ENCODE peak calls at places on chromosomes 1 and 21, in five cellular contexts. One of them, this sample, is unnamed.

GRCh38 chr1:58620259-58620658 is 43.2 kb upstream of the TACSTD2 start:
- DNase-seq in activated T-helper 1 cell treated with anti-CD3 and anti-CD28 coated beads, Interleukin-2, amount 50 U/mL, for 16 hours: no peak
- DNase-seq in stimulated activated naive CD4-positive, alpha-beta T cell: no peak
- DNase-seq in NB4: no peak
- DNase-seq in Daoy: no peak
- DNase-seq in this sample: no peak

GRCh38 chr1:247376659-247377058 is 39.3 kb upstream of the NLRP3 start:
- DNase-seq in activated T-helper 1 cell treated with anti-CD3 and anti-CD28 coated beads, Interleukin-2, amount 50 U/mL, for 16 hours: no peak
- DNase-seq in stimulated activated naive CD4-positive, alpha-beta T cell: no peak
- DNase-seq in NB4: no peak
- DNase-seq in Daoy: no peak
- DNase-seq in this sample: no peak

GRCh38 chr1:28308750-28309149 is 20.1 kb upstream of the MED18 start:
- DNase-seq in activated T-helper 1 cell treated with anti-CD3 and anti-CD28 coated beads, Interleukin-2, amount 50 U/mL, for 16 hours: no peak
- DNase-seq in stimulated activated naive CD4-positive, alpha-beta T cell: no peak
- DNase-seq in NB4: no peak
- DNase-seq in Daoy: no peak
- DNase-seq in this sample: no peak

GRCh38 chr1:180934563-180934962 is 21.9 kb downstream of the KIAA1614 start:
- DNase-seq in activated T-helper 1 cell treated with anti-CD3 and anti-CD28 coated beads, Interleukin-2, amount 50 U/mL, for 16 hours: no peak
- DNase-seq in stimulated activated naive CD4-positive, alpha-beta T cell: no peak
- DNase-seq in NB4: no peak
- DNase-seq in Daoy: no peak
- DNase-seq in this sample: no peak

GRCh38 chr1:234214129-234214910 is 158.9 kb upstream of the COA6 start:
- DNase-seq in activated T-helper 1 cell treated with anti-CD3 and anti-CD28 coated beads, Interleukin-2, amount 50 U/mL, for 16 hours: no peak
- DNase-seq in stimulated activated naive CD4-positive, alpha-beta T cell: no peak
- DNase-seq in NB4: no peak
- DNase-seq in Daoy: peak
- DNase-seq in this sample: no peak

GRCh38 chr1:6208723-6209660 is 3.1 kb downstream of the RNF207 start:
- DNase-seq in activated T-helper 1 cell treated with anti-CD3 and anti-CD28 coated beads, Interleukin-2, amount 50 U/mL, for 16 hours: no peak
- DNase-seq in stimulated activated naive CD4-positive, alpha-beta T cell: no peak
- DNase-seq in NB4: peak
- DNase-seq in Daoy: peak
- DNase-seq in this sample: peak

GRCh38 chr1:187306671-187307415 is 478.1 kb downstream of the PLA2G4A start:
- DNase-seq in activated T-helper 1 cell treated with anti-CD3 and anti-CD28 coated beads, Interleukin-2, amount 50 U/mL, for 16 hours: no peak
- DNase-seq in stimulated activated naive CD4-positive, alpha-beta T cell: no peak
- DNase-seq in NB4: no peak
- DNase-seq in Daoy: peak
- DNase-seq in this sample: no peak

GRCh38 chr1:207981976-207982375 is 71.1 kb upstream of the CD34 start:
- DNase-seq in activated T-helper 1 cell treated with anti-CD3 and anti-CD28 coated beads, Interleukin-2, amount 50 U/mL, for 16 hours: no peak
- DNase-seq in stimulated activated naive CD4-positive, alpha-beta T cell: no peak
- DNase-seq in NB4: peak
- DNase-seq in Daoy: peak
- DNase-seq in this sample: no peak

GRCh38 chr1:181061891-181062777 is 26.4 kb upstream of the IER5 start:
- DNase-seq in activated T-helper 1 cell treated with anti-CD3 and anti-CD28 coated beads, Interleukin-2, amount 50 U/mL, for 16 hours: peak
- DNase-seq in stimulated activated naive CD4-positive, alpha-beta T cell: no peak
- DNase-seq in NB4: peak
- DNase-seq in Daoy: no peak
- DNase-seq in this sample: no peak

GRCh38 chr1:67732750-67733151 is 47.8 kb downstream of the GADD45A start:
- DNase-seq in activated T-helper 1 cell treated with anti-CD3 and anti-CD28 coated beads, Interleukin-2, amount 50 U/mL, for 16 hours: no peak
- DNase-seq in stimulated activated naive CD4-positive, alpha-beta T cell: no peak
- DNase-seq in NB4: peak
- DNase-seq in Daoy: peak
- DNase-seq in this sample: peak

GRCh38 chr1:15747378-15747777 is 5.1 kb downstream of the TMEM82 start:
- DNase-seq in activated T-helper 1 cell treated with anti-CD3 and anti-CD28 coated beads, Interleukin-2, amount 50 U/mL, for 16 hours: no peak
- DNase-seq in stimulated activated naive CD4-positive, alpha-beta T cell: no peak
- DNase-seq in NB4: no peak
- DNase-seq in Daoy: no peak
- DNase-seq in this sample: no peak

GRCh38 chr1:150150511-150151021 is 850 bp downstream of the PLEKHO1 start:
- DNase-seq in activated T-helper 1 cell treated with anti-CD3 and anti-CD28 coated beads, Interleukin-2, amount 50 U/mL, for 16 hours: peak
- DNase-seq in stimulated activated naive CD4-positive, alpha-beta T cell: no peak
- DNase-seq in NB4: peak
- DNase-seq in Daoy: no peak
- DNase-seq in this sample: no peak

GRCh38 chr1:53511933-53512806 is 53.0 kb downstream of the DMRTB1 start:
- DNase-seq in activated T-helper 1 cell treated with anti-CD3 and anti-CD28 coated beads, Interleukin-2, amount 50 U/mL, for 16 hours: no peak
- DNase-seq in stimulated activated naive CD4-positive, alpha-beta T cell: no peak
- DNase-seq in NB4: no peak
- DNase-seq in Daoy: peak
- DNase-seq in this sample: peak

GRCh38 chr21:17270234-17270633 is 242.6 kb upstream of the CXADR start:
- DNase-seq in activated T-helper 1 cell treated with anti-CD3 and anti-CD28 coated beads, Interleukin-2, amount 50 U/mL, for 16 hours: no peak
- DNase-seq in stimulated activated naive CD4-positive, alpha-beta T cell: no peak
- DNase-seq in NB4: peak
- DNase-seq in Daoy: no peak
- DNase-seq in this sample: peak

GRCh38 chr1:15937146-15937545 is 38.8 kb downstream of the ZBTB17 start:
- DNase-seq in activated T-helper 1 cell treated with anti-CD3 and anti-CD28 coated beads, Interleukin-2, amount 50 U/mL, for 16 hours: no peak
- DNase-seq in stimulated activated naive CD4-positive, alpha-beta T cell: no peak
- DNase-seq in NB4: no peak
- DNase-seq in Daoy: no peak
- DNase-seq in this sample: no peak

GRCh38 chr1:172085372-172085771 is 244.1 kb downstream of the DNM3 start:
- DNase-seq in activated T-helper 1 cell treated with anti-CD3 and anti-CD28 coated beads, Interleukin-2, amount 50 U/mL, for 16 hours: no peak
- DNase-seq in stimulated activated naive CD4-positive, alpha-beta T cell: no peak
- DNase-seq in NB4: no peak
- DNase-seq in Daoy: no peak
- DNase-seq in this sample: no peak

GRCh38 chr1:112058815-112059450 is 69.5 kb upstream of the KCND3 start:
- DNase-seq in activated T-helper 1 cell treated with anti-CD3 and anti-CD28 coated beads, Interleukin-2, amount 50 U/mL, for 16 hours: no peak
- DNase-seq in stimulated activated naive CD4-positive, alpha-beta T cell: no peak
- DNase-seq in NB4: no peak
- DNase-seq in Daoy: no peak
- DNase-seq in this sample: no peak

GRCh38 chr1:48608882-48609281 is 136.9 kb upstream of the SPATA6 start:
- DNase-seq in activated T-helper 1 cell treated with anti-CD3 and anti-CD28 coated beads, Interleukin-2, amount 50 U/mL, for 16 hours: no peak
- DNase-seq in stimulated activated naive CD4-positive, alpha-beta T cell: no peak
- DNase-seq in NB4: no peak
- DNase-seq in Daoy: no peak
- DNase-seq in this sample: no peak

GRCh38 chr1:177948336-177948972 is 21.4 kb downstream of the SEC16B start:
- DNase-seq in activated T-helper 1 cell treated with anti-CD3 and anti-CD28 coated beads, Interleukin-2, amount 50 U/mL, for 16 hours: no peak
- DNase-seq in stimulated activated naive CD4-positive, alpha-beta T cell: no peak
- DNase-seq in NB4: peak
- DNase-seq in Daoy: peak
- DNase-seq in this sample: peak

GRCh38 chr1:221794079-221794670 is 52.3 kb upstream of the DUSP10 start:
- DNase-seq in activated T-helper 1 cell treated with anti-CD3 and anti-CD28 coated beads, Interleukin-2, amount 50 U/mL, for 16 hours: no peak
- DNase-seq in stimulated activated naive CD4-positive, alpha-beta T cell: no peak
- DNase-seq in NB4: no peak
- DNase-seq in Daoy: peak
- DNase-seq in this sample: no peak

GRCh38 chr1:51284487-51284954 is 45.8 kb downstream of the TTC39A start:
- DNase-seq in activated T-helper 1 cell treated with anti-CD3 and anti-CD28 coated beads, Interleukin-2, amount 50 U/mL, for 16 hours: no peak
- DNase-seq in stimulated activated naive CD4-positive, alpha-beta T cell: no peak
- DNase-seq in NB4: no peak
- DNase-seq in Daoy: peak
- DNase-seq in this sample: no peak

GRCh38 chr1:91741906-91742305 is 144.0 kb downstream of the TGFBR3 start:
- DNase-seq in activated T-helper 1 cell treated with anti-CD3 and anti-CD28 coated beads, Interleukin-2, amount 50 U/mL, for 16 hours: no peak
- DNase-seq in stimulated activated naive CD4-positive, alpha-beta T cell: no peak
- DNase-seq in NB4: no peak
- DNase-seq in Daoy: no peak
- DNase-seq in this sample: no peak

GRCh38 chr1:220338759-220339158 is 66.5 kb upstream of the RAB3GAP2 start:
- DNase-seq in activated T-helper 1 cell treated with anti-CD3 and anti-CD28 coated beads, Interleukin-2, amount 50 U/mL, for 16 hours: no peak
- DNase-seq in stimulated activated naive CD4-positive, alpha-beta T cell: no peak
- DNase-seq in NB4: no peak
- DNase-seq in Daoy: no peak
- DNase-seq in this sample: no peak

GRCh38 chr1:214581785-214582184 is 21.2 kb upstream of the CENPF start:
- DNase-seq in activated T-helper 1 cell treated with anti-CD3 and anti-CD28 coated beads, Interleukin-2, amount 50 U/mL, for 16 hours: no peak
- DNase-seq in stimulated activated naive CD4-positive, alpha-beta T cell: no peak
- DNase-seq in NB4: peak
- DNase-seq in Daoy: peak
- DNase-seq in this sample: no peak

GRCh38 chr1:183032122-183032921 is 9.1 kb downstream of the LAMC1 start:
- DNase-seq in activated T-helper 1 cell treated with anti-CD3 and anti-CD28 coated beads, Interleukin-2, amount 50 U/mL, for 16 hours: no peak
- DNase-seq in stimulated activated naive CD4-positive, alpha-beta T cell: no peak
- DNase-seq in NB4: peak
- DNase-seq in Daoy: peak
- DNase-seq in this sample: no peak

GRCh38 chr1:224377676-224378006 is 21.0 kb downstream of the CNIH4 start:
- DNase-seq in activated T-helper 1 cell treated with anti-CD3 and anti-CD28 coated beads, Interleukin-2, amount 50 U/mL, for 16 hours: no peak
- DNase-seq in stimulated activated naive CD4-positive, alpha-beta T cell: no peak
- DNase-seq in NB4: peak
- DNase-seq in Daoy: peak
- DNase-seq in this sample: peak

GRCh38 chr1:114009393-114009792 is 30.1 kb downstream of the OLFML3 start:
- DNase-seq in activated T-helper 1 cell treated with anti-CD3 and anti-CD28 coated beads, Interleukin-2, amount 50 U/mL, for 16 hours: no peak
- DNase-seq in stimulated activated naive CD4-positive, alpha-beta T cell: no peak
- DNase-seq in NB4: peak
- DNase-seq in Daoy: peak
- DNase-seq in this sample: no peak

GRCh38 chr1:2805801-2806430 is 4.4 kb upstream of the TTC34 start:
- DNase-seq in activated T-helper 1 cell treated with anti-CD3 and anti-CD28 coated beads, Interleukin-2, amount 50 U/mL, for 16 hours: no peak
- DNase-seq in stimulated activated naive CD4-positive, alpha-beta T cell: no peak
- DNase-seq in NB4: no peak
- DNase-seq in Daoy: no peak
- DNase-seq in this sample: no peak

GRCh38 chr1:180213401-180214177 is 16.5 kb upstream of the LHX4 start:
- DNase-seq in activated T-helper 1 cell treated with anti-CD3 and anti-CD28 coated beads, Interleukin-2, amount 50 U/mL, for 16 hours: no peak
- DNase-seq in stimulated activated naive CD4-positive, alpha-beta T cell: no peak
- DNase-seq in NB4: no peak
- DNase-seq in Daoy: peak
- DNase-seq in this sample: no peak

GRCh38 chr1:227562037-227562436 is 1.3 kb upstream of the ZNF678 start:
- DNase-seq in activated T-helper 1 cell treated with anti-CD3 and anti-CD28 coated beads, Interleukin-2, amount 50 U/mL, for 16 hours: no peak
- DNase-seq in stimulated activated naive CD4-positive, alpha-beta T cell: no peak
- DNase-seq in NB4: no peak
- DNase-seq in Daoy: no peak
- DNase-seq in this sample: no peak

GRCh38 chr1:221439734-221440436 is 302.0 kb downstream of the DUSP10 start:
- DNase-seq in activated T-helper 1 cell treated with anti-CD3 and anti-CD28 coated beads, Interleukin-2, amount 50 U/mL, for 16 hours: peak
- DNase-seq in stimulated activated naive CD4-positive, alpha-beta T cell: no peak
- DNase-seq in NB4: peak
- DNase-seq in Daoy: peak
- DNase-seq in this sample: peak

GRCh38 chr21:42672699-42673458 is 19.5 kb downstream of the PDE9A start:
- DNase-seq in activated T-helper 1 cell treated with anti-CD3 and anti-CD28 coated beads, Interleukin-2, amount 50 U/mL, for 16 hours: no peak
- DNase-seq in stimulated activated naive CD4-positive, alpha-beta T cell: no peak
- DNase-seq in NB4: peak
- DNase-seq in Daoy: peak
- DNase-seq in this sample: no peak

GRCh38 chr1:82927753-82928152 is 1071.2 kb downstream of the TTLL7 start:
- DNase-seq in activated T-helper 1 cell treated with anti-CD3 and anti-CD28 coated beads, Interleukin-2, amount 50 U/mL, for 16 hours: no peak
- DNase-seq in stimulated activated naive CD4-positive, alpha-beta T cell: no peak
- DNase-seq in NB4: no peak
- DNase-seq in Daoy: no peak
- DNase-seq in this sample: no peak

GRCh38 chr21:32411366-32412161 is 942 bp upstream of the EVA1C start:
- DNase-seq in activated T-helper 1 cell treated with anti-CD3 and anti-CD28 coated beads, Interleukin-2, amount 50 U/mL, for 16 hours: peak
- DNase-seq in stimulated activated naive CD4-positive, alpha-beta T cell: no peak
- DNase-seq in NB4: no peak
- DNase-seq in Daoy: peak
- DNase-seq in this sample: peak

This sample was measured in hepatic stellate cell.